ENCODE peak calls at places on chromosomes 5 and 9, in nine cellular contexts. One of them, this sample, is unnamed. For H3K36me3, the result is how much of the 10 kb centered on the place peaks cover.

GRCh38 chr9:137682431-137682991 is 63.7 kb downstream of the EHMT1 start:
- DNase-seq in psoas muscle: no peak
- DNase-seq in lower lobe of right lung: no peak
- DNase-seq in right lobe of liver: no peak
- DNase-seq in right atrium auricular region: no peak
- DNase-seq in HCT116: no peak
- DNase-seq in adrenal gland: no peak
- DNase-seq in cardiac muscle cell: peak
- DNase-seq in uterus: no peak
- DNase-seq in this sample: no peak

GRCh38 chr9:105479846-105480245 is 32.0 kb downstream of the FSD1L start:
- DNase-seq in psoas muscle: no peak
- DNase-seq in lower lobe of right lung: no peak
- DNase-seq in right lobe of liver: no peak
- DNase-seq in right atrium auricular region: no peak
- DNase-seq in HCT116: no peak
- DNase-seq in adrenal gland: no peak
- DNase-seq in cardiac muscle cell: no peak
- DNase-seq in uterus: no peak
- DNase-seq in this sample: no peak

GRCh38 chr9:131701789-131702337 is 38.0 kb downstream of the RAPGEF1 start:
- DNase-seq in psoas muscle: no peak
- DNase-seq in lower lobe of right lung: no peak
- DNase-seq in right lobe of liver: no peak
- DNase-seq in right atrium auricular region: no peak
- DNase-seq in HCT116: no peak
- DNase-seq in adrenal gland: no peak
- DNase-seq in cardiac muscle cell: no peak
- DNase-seq in uterus: no peak
- DNase-seq in this sample: no peak

GRCh38 chr9:135248111-135248510 is 160.6 kb downstream of the OLFM1 start:
- DNase-seq in psoas muscle: peak
- DNase-seq in lower lobe of right lung: peak
- DNase-seq in right lobe of liver: peak
- DNase-seq in right atrium auricular region: no peak
- DNase-seq in HCT116: peak
- DNase-seq in adrenal gland: no peak
- DNase-seq in cardiac muscle cell: no peak
- DNase-seq in uterus: no peak
- DNase-seq in this sample: peak

GRCh38 chr5:53095931-53096525 is 13.5 kb downstream of the MOCS2 start:
- DNase-seq in psoas muscle: no peak
- DNase-seq in lower lobe of right lung: no peak
- DNase-seq in right lobe of liver: no peak
- DNase-seq in right atrium auricular region: peak
- DNase-seq in HCT116: peak
- DNase-seq in adrenal gland: peak
- DNase-seq in cardiac muscle cell: peak
- DNase-seq in uterus: peak
- DNase-seq in this sample: no peak

GRCh38 chr5:109589239-109589638 is 100.5 kb upstream of the MAN2A1 start:
- DNase-seq in psoas muscle: no peak
- DNase-seq in lower lobe of right lung: no peak
- DNase-seq in right lobe of liver: no peak
- DNase-seq in right atrium auricular region: no peak
- DNase-seq in HCT116: no peak
- DNase-seq in adrenal gland: no peak
- DNase-seq in cardiac muscle cell: no peak
- DNase-seq in uterus: no peak
- DNase-seq in this sample: no peak

GRCh38 chr5:165622864-165623536 is 2117.6 kb downstream of the MAT2B start:
- DNase-seq in psoas muscle: no peak
- DNase-seq in lower lobe of right lung: no peak
- DNase-seq in right lobe of liver: no peak
- DNase-seq in right atrium auricular region: no peak
- DNase-seq in HCT116: no peak
- DNase-seq in adrenal gland: no peak
- DNase-seq in cardiac muscle cell: no peak
- DNase-seq in uterus: no peak
- DNase-seq in this sample: no peak

GRCh38 chr5:125295405-125295872 is 549.0 kb upstream of the ZNF608 start:
- DNase-seq in psoas muscle: no peak
- DNase-seq in lower lobe of right lung: no peak
- DNase-seq in right lobe of liver: no peak
- DNase-seq in right atrium auricular region: no peak
- DNase-seq in HCT116: no peak
- DNase-seq in adrenal gland: no peak
- DNase-seq in cardiac muscle cell: no peak
- DNase-seq in uterus: no peak
- DNase-seq in this sample: no peak

GRCh38 chr5:69225859-69226258 is 8.8 kb upstream of the CDK7 start:
- DNase-seq in psoas muscle: no peak
- DNase-seq in lower lobe of right lung: no peak
- DNase-seq in right lobe of liver: no peak
- DNase-seq in right atrium auricular region: no peak
- DNase-seq in HCT116: no peak
- DNase-seq in adrenal gland: no peak
- DNase-seq in cardiac muscle cell: no peak
- DNase-seq in uterus: no peak
- DNase-seq in this sample: no peak

GRCh38 chr5:90983148-90983547 is 400.0 kb downstream of the ARRDC3 start:
- DNase-seq in psoas muscle: no peak
- DNase-seq in lower lobe of right lung: no peak
- DNase-seq in right lobe of liver: no peak
- DNase-seq in right atrium auricular region: no peak
- DNase-seq in HCT116: no peak
- DNase-seq in adrenal gland: peak
- DNase-seq in cardiac muscle cell: no peak
- DNase-seq in uterus: no peak
- DNase-seq in this sample: no peak

GRCh38 chr9:36250079-36250478 is 8.2 kb downstream of the GNE start:
- DNase-seq in psoas muscle: no peak
- DNase-seq in lower lobe of right lung: no peak
- DNase-seq in right lobe of liver: no peak
- DNase-seq in right atrium auricular region: no peak
- DNase-seq in HCT116: no peak
- DNase-seq in adrenal gland: no peak
- DNase-seq in cardiac muscle cell: no peak
- DNase-seq in uterus: no peak
- DNase-seq in this sample: no peak

GRCh38 chr5:94471496-94471895 is 146.9 kb downstream of the KIAA0825 start:
- DNase-seq in psoas muscle: no peak
- DNase-seq in lower lobe of right lung: no peak
- DNase-seq in right lobe of liver: no peak
- DNase-seq in right atrium auricular region: no peak
- DNase-seq in HCT116: no peak
- DNase-seq in adrenal gland: no peak
- DNase-seq in cardiac muscle cell: no peak
- DNase-seq in uterus: no peak
- DNase-seq in this sample: no peak

GRCh38 chr5:83567741-83568530 is 96.4 kb downstream of the VCAN start:
- DNase-seq in psoas muscle: no peak
- DNase-seq in lower lobe of right lung: no peak
- DNase-seq in right lobe of liver: no peak
- DNase-seq in right atrium auricular region: no peak
- DNase-seq in HCT116: no peak
- DNase-seq in adrenal gland: no peak
- DNase-seq in cardiac muscle cell: no peak
- DNase-seq in uterus: no peak
- DNase-seq in this sample: no peak

GRCh38 chr5:175873090-175873454 is 1.7 kb downstream of the CPLX2 start:
- DNase-seq in psoas muscle: no peak
- DNase-seq in lower lobe of right lung: peak
- DNase-seq in right lobe of liver: no peak
- DNase-seq in right atrium auricular region: no peak
- DNase-seq in HCT116: no peak
- DNase-seq in adrenal gland: no peak
- DNase-seq in cardiac muscle cell: peak
- DNase-seq in uterus: no peak
- DNase-seq in this sample: no peak

GRCh38 chr5:43432486-43433365 is 20.5 kb upstream of the CCL28 start:
- DNase-seq in psoas muscle: peak
- DNase-seq in lower lobe of right lung: peak
- DNase-seq in right lobe of liver: peak
- DNase-seq in right atrium auricular region: peak
- DNase-seq in HCT116: peak
- DNase-seq in adrenal gland: peak
- DNase-seq in cardiac muscle cell: no peak
- DNase-seq in uterus: no peak
- DNase-seq in this sample: peak

GRCh38 chr5:14722923-14723322 is 58.4 kb downstream of the OTULIN start:
- DNase-seq in psoas muscle: no peak
- DNase-seq in lower lobe of right lung: no peak
- DNase-seq in right lobe of liver: no peak
- DNase-seq in right atrium auricular region: no peak
- DNase-seq in HCT116: no peak
- DNase-seq in adrenal gland: no peak
- DNase-seq in cardiac muscle cell: no peak
- DNase-seq in uterus: no peak
- DNase-seq in this sample: no peak
- H3K27ac ChIP-seq in psoas muscle: no peak
- H3K27ac ChIP-seq in lower lobe of right lung: no peak
- H3K27ac ChIP-seq in right lobe of liver: no peak
- H3K27ac ChIP-seq in right atrium auricular region: no peak
- H3K27ac ChIP-seq in HCT116: no peak
- H3K27ac ChIP-seq in adrenal gland: no peak
- H3K27ac ChIP-seq in cardiac muscle cell: no peak
- H3K27ac ChIP-seq in uterus: no peak
- H3K27ac ChIP-seq in this sample: no peak

GRCh38 chr5:132589467-132589866 is 32.7 kb downstream of the RAD50 start:
- DNase-seq in psoas muscle: no peak
- DNase-seq in lower lobe of right lung: no peak
- DNase-seq in right lobe of liver: no peak
- DNase-seq in right atrium auricular region: no peak
- DNase-seq in HCT116: no peak
- DNase-seq in adrenal gland: no peak
- DNase-seq in cardiac muscle cell: no peak
- DNase-seq in uterus: no peak
- DNase-seq in this sample: no peak

GRCh38 chr5:132594170-132594569 is 37.4 kb downstream of the RAD50 start:
- DNase-seq in psoas muscle: no peak
- DNase-seq in lower lobe of right lung: no peak
- DNase-seq in right lobe of liver: no peak
- DNase-seq in right atrium auricular region: no peak
- DNase-seq in HCT116: no peak
- DNase-seq in adrenal gland: no peak
- DNase-seq in cardiac muscle cell: no peak
- DNase-seq in uterus: no peak
- DNase-seq in this sample: no peak

GRCh38 chr5:132595624-132596023 is 38.8 kb downstream of the RAD50 start:
- DNase-seq in psoas muscle: no peak
- DNase-seq in lower lobe of right lung: no peak
- DNase-seq in right lobe of liver: no peak
- DNase-seq in right atrium auricular region: no peak
- DNase-seq in HCT116: no peak
- DNase-seq in adrenal gland: no peak
- DNase-seq in cardiac muscle cell: no peak
- DNase-seq in uterus: no peak
- DNase-seq in this sample: no peak

GRCh38 chr5:132591140-132591539 is 34.4 kb downstream of the RAD50 start:
- DNase-seq in psoas muscle: no peak
- DNase-seq in lower lobe of right lung: no peak
- DNase-seq in right lobe of liver: no peak
- DNase-seq in right atrium auricular region: no peak
- DNase-seq in HCT116: peak
- DNase-seq in adrenal gland: no peak
- DNase-seq in cardiac muscle cell: no peak
- DNase-seq in uterus: no peak
- DNase-seq in this sample: no peak

DNA sequence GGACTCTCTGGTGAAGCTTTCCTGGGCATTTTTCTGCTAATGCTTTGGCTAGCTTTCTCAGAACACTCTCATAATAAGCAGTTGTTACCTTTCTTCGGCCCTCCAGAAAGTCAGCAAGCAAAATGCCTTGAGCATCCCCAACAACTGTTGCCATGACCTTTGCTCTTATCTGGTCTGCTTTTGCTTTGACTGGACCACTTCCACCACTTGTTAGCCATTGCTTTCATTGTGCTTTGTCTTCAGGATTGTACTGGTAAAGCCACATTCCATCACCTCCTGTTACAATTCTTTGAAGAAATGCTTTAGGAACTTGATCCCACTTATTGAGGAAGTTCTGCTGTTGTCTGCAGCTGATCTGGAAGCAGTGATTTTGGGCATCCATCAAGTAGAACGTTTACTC is 35.7 kb downstream of the RAD50 start:
- DNase-seq in psoas muscle: no peak
- DNase-seq in lower lobe of right lung: no peak
- DNase-seq in right lobe of liver: no peak
- DNase-seq in right atrium auricular region: no peak
- DNase-seq in HCT116: no peak
- DNase-seq in adrenal gland: no peak
- DNase-seq in cardiac muscle cell: no peak
- DNase-seq in uterus: no peak
- DNase-seq in this sample: no peak
- H3K36me3 ChIP-seq in psoas muscle: half or more
- H3K36me3 ChIP-seq in lower lobe of right lung: half or more
- H3K36me3 ChIP-seq in right lobe of liver: under half
- H3K36me3 ChIP-seq in right atrium auricular region: half or more
- H3K36me3 ChIP-seq in HCT116: under half
- H3K36me3 ChIP-seq in adrenal gland: half or more
- H3K36me3 ChIP-seq in cardiac muscle cell: under half
- H3K36me3 ChIP-seq in uterus: under half
- H3K36me3 ChIP-seq in this sample: half or more

DNA sequence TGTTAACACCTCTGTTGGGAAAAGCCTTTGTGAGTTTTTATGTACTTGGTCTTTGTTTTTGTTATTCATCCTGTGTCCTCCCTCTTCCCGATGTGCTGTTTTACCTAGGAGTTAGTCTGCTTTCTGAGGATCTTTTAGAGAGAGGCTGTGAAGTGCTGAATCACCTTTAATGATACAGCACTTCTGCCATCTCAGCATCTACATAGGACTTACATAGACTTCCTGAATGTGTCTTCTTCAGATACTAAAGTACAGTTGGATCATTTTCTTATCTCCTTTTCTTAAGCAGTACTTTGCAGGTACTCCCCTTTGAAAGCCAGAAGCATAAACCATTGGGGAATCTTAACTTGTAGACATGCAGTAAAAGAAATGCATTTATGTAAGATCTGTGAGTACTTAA is 31.5 kb downstream of the OTULIN start:
- DNase-seq in psoas muscle: no peak
- DNase-seq in lower lobe of right lung: no peak
- DNase-seq in right lobe of liver: no peak
- DNase-seq in right atrium auricular region: no peak
- DNase-seq in HCT116: no peak
- DNase-seq in adrenal gland: no peak
- DNase-seq in cardiac muscle cell: no peak
- DNase-seq in uterus: no peak
- DNase-seq in this sample: no peak
- H3K27ac ChIP-seq in psoas muscle: no peak
- H3K27ac ChIP-seq in lower lobe of right lung: no peak
- H3K27ac ChIP-seq in right lobe of liver: no peak
- H3K27ac ChIP-seq in right atrium auricular region: no peak
- H3K27ac ChIP-seq in HCT116: no peak
- H3K27ac ChIP-seq in adrenal gland: no peak
- H3K27ac ChIP-seq in cardiac muscle cell: no peak
- H3K27ac ChIP-seq in uterus: no peak
- H3K27ac ChIP-seq in this sample: no peak

DNA sequence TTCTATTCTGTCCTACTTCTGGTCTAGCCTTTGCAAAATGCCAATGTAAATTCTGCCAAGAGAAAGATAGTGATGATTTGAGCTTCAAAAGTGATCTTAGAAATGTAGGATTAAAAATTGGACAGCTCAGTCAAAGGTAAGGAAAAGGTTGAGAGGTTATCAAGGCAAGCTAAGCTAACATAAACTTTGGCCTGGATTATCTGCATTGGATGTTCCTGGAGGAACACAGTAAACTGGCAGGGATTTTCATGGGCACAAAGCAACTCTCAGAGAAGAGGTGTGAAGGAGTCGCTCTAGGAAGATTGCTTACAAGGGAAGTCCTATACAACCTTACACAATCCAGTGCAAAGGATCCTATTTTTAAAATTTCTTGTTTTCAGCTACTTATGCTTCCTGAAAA is 115.2 kb downstream of the JAKMIP2 start:
- DNase-seq in psoas muscle: no peak
- DNase-seq in lower lobe of right lung: no peak
- DNase-seq in right lobe of liver: no peak
- DNase-seq in right atrium auricular region: no peak
- DNase-seq in HCT116: no peak
- DNase-seq in adrenal gland: no peak
- DNase-seq in cardiac muscle cell: no peak
- DNase-seq in uterus: no peak
- DNase-seq in this sample: no peak
- H3K36me3 ChIP-seq in psoas muscle: under half
- H3K36me3 ChIP-seq in lower lobe of right lung: under half
- H3K36me3 ChIP-seq in right lobe of liver: under half
- H3K36me3 ChIP-seq in right atrium auricular region: under half
- H3K36me3 ChIP-seq in HCT116: under half
- H3K36me3 ChIP-seq in adrenal gland: under half
- H3K36me3 ChIP-seq in cardiac muscle cell: under half
- H3K36me3 ChIP-seq in uterus: under half
- H3K36me3 ChIP-seq in this sample: under half